ENCODE peak calls at places on chromosomes 11 and 22, in seven cellular contexts. G is fibroblast of the conjunctiva; J is stimulated activated CD4-positive, alpha-beta T cell treated with anti-CD3 and anti-CD28 coated beads, Interleukin-2, amount 100 ng/mL, for 48 hours; E is uterus; U is dermis microvascular lymphatic vessel endothelial cell; D is activated T-cell treated with anti-CD3 and anti-CD28 coated beads, Interleukin-2, amount 50 U/mL, for 1 hour; S is Ammon's horn. Y is an unnamed sample.

GRCh38 chr22:27237342-27237741 is 564.2 kb downstream of the MN1 start:
- DNase-seq in G (no peak), J (no peak), E (no peak), U (no peak), D (no peak), S (no peak), Y (no peak)

GRCh38 chr11:78465169-78465942 is 47.7 kb upstream of the GAB2 start:
- DNase-seq in G (no peak), J (no peak), E (no peak), U (no peak), D (peak), S (no peak), Y (no peak)

GRCh38 chr11:128548655-128549255 is 38.6 kb downstream of the ETS1 start:
- DNase-seq in G (no peak), J (no peak), E (peak), U (peak), D (peak), S (no peak), Y (peak)

GRCh38 chr22:22403771-22404170 is 104.8 kb downstream of the ZNF280B start:
- DNase-seq in G (no peak), J (no peak), E (no peak), U (no peak), D (no peak), S (no peak), Y (no peak)

GRCh38 chr11:8102296-8102915 is 21.4 kb downstream of the TUB start:
- DNase-seq in G (no peak), J (no peak), E (no peak), U (no peak), D (no peak), S (no peak), Y (no peak)

GRCh38 chr11:120063686-120064340 is 74.1 kb downstream of the TRIM29 start:
- DNase-seq in G (no peak), J (no peak), E (no peak), U (no peak), D (no peak), S (no peak), Y (no peak)

GRCh38 chr11:121478226-121478894 is 25.6 kb upstream of the SORL1-AS1 start:
- DNase-seq in G (no peak), J (no peak), E (no peak), U (no peak), D (no peak), S (no peak), Y (no peak)

GRCh38 chr11:67644042-67644441 is 4.5 kb upstream of the TBX10 start:
- DNase-seq in G (no peak), J (no peak), E (no peak), U (no peak), D (no peak), S (no peak), Y (peak)

GRCh38 chr11:110389946-110390345 is 39.8 kb upstream of the FDX1 start:
- DNase-seq in G (no peak), J (no peak), E (no peak), U (no peak), D (no peak), S (no peak), Y (no peak)

GRCh38 chr22:20001082-20001638 is 15.5 kb downstream of the ARVCF start:
- DNase-seq in G (no peak), J (no peak), E (no peak), U (no peak), D (no peak), S (no peak), Y (peak)

GRCh38 chr11:6586434-6587359 is 16.7 kb downstream of the RRP8 start:
- DNase-seq in G (no peak), J (no peak), E (no peak), U (no peak), D (no peak), S (peak), Y (no peak)

GRCh38 chr11:93740802-93741093 is 547 bp downstream of the TAF1D start:
- DNase-seq in G (peak), J (peak), E (peak), U (no peak), D (no peak), S (peak), Y (peak)

GRCh38 chr11:126927628-126928027 is 72.9 kb downstream of the KIRREL3 start:
- DNase-seq in G (no peak), J (no peak), E (no peak), U (no peak), D (no peak), S (no peak), Y (no peak)

GRCh38 chr22:37243402-37244113 is 511 bp downstream of the RAC2 start:
- DNase-seq in G (no peak), J (no peak), E (no peak), U (no peak), D (no peak), S (no peak), Y (no peak)

GRCh38 chr11:9266132-9266736 is 1.1 kb upstream of the DENND5A start:
- DNase-seq in G (no peak), J (no peak), E (no peak), U (no peak), D (no peak), S (no peak), Y (no peak)

GRCh38 chr22:19620742-19621371 is 93.4 kb upstream of the SEPTIN5 start:
- DNase-seq in G (no peak), J (no peak), E (no peak), U (peak), D (no peak), S (no peak), Y (no peak)

GRCh38 chr11:125262825-125263218 is 98.3 kb downstream of the PKNOX2 start:
- DNase-seq in G (no peak), J (no peak), E (no peak), U (no peak), D (no peak), S (peak), Y (no peak)

GRCh38 chr11:82907376-82907775 is 5.8 kb downstream of the DDIAS start:
- DNase-seq in G (no peak), J (no peak), E (no peak), U (no peak), D (no peak), S (no peak), Y (no peak)

GRCh38 chr22:29786026-29786425 is 18.9 kb downstream of the UQCR10 start:
- DNase-seq in G (no peak), J (no peak), E (no peak), U (no peak), D (no peak), S (no peak), Y (no peak)

GRCh38 chr11:45385423-45385822 is 99.3 kb upstream of the SYT13 start:
- DNase-seq in G (no peak), J (no peak), E (no peak), U (no peak), D (no peak), S (no peak), Y (no peak)

GRCh38 chr11:111606986-111607385 is 4.7 kb downstream of the SIK2 start:
- DNase-seq in G (no peak), J (no peak), E (no peak), U (no peak), D (no peak), S (no peak), Y (no peak)

GRCh38 chr11:62999156-62999555 is 14.4 kb upstream of the SLC22A6 start:
- DNase-seq in G (no peak), J (no peak), E (no peak), U (no peak), D (no peak), S (no peak), Y (no peak)

GRCh38 chr22:30226192-30226832 is 20.2 kb downstream of the LIF start:
- DNase-seq in G (no peak), J (no peak), E (no peak), U (no peak), D (no peak), S (no peak), Y (no peak)

GRCh38 chr11:102111787-102112653 is 1.8 kb downstream of the YAP1 start:
- DNase-seq in G (peak), J (no peak), E (peak), U (peak), D (peak), S (no peak), Y (no peak)

GRCh38 chr11:45801723-45802315 is 3.1 kb upstream of the SLC35C1 start:
- DNase-seq in G (no peak), J (no peak), E (no peak), U (no peak), D (no peak), S (no peak), Y (peak)

GRCh38 chr11:27319065-27319464 is 44.0 kb downstream of the CCDC34 start:
- DNase-seq in G (peak), J (no peak), E (no peak), U (no peak), D (no peak), S (no peak), Y (no peak)

GRCh38 chr22:17563936-17564391 is 666 bp downstream of the SLC25A18 start:
- DNase-seq in G (peak), J (no peak), E (peak), U (no peak), D (no peak), S (peak), Y (no peak)

GRCh38 chr11:77801477-77801876 is 19.0 kb downstream of the RSF1 start:
- DNase-seq in G (no peak), J (no peak), E (no peak), U (no peak), D (no peak), S (no peak), Y (no peak)

GRCh38 chr11:67572747-67573419 is 10.7 kb upstream of the GSTP1 start:
- DNase-seq in G (peak), J (no peak), E (no peak), U (peak), D (peak), S (peak), Y (peak)

GRCh38 chr11:64817476-64817875 is 7.1 kb upstream of the MEN1 start:
- DNase-seq in G (no peak), J (no peak), E (no peak), U (no peak), D (no peak), S (no peak), Y (no peak)

GRCh38 chr11:73395297-73396208 is 19.4 kb downstream of the RELT start:
- DNase-seq in G (no peak), J (no peak), E (no peak), U (no peak), D (no peak), S (no peak), Y (no peak)

GRCh38 chr11:115566185-115566765 is 62.1 kb upstream of the CADM1 start:
- DNase-seq in G (no peak), J (no peak), E (no peak), U (no peak), D (no peak), S (no peak), Y (no peak)

GRCh38 chr22:22710719-22711531 is 66.5 kb downstream of the GGTLC2 start:
- DNase-seq in G (no peak), J (peak), E (peak), U (peak), D (peak), S (peak), Y (no peak)

GRCh38 chr11:96894587-96894986 is 504.8 kb downstream of the JRKL start:
- DNase-seq in G (no peak), J (no peak), E (no peak), U (no peak), D (no peak), S (no peak), Y (no peak)

GRCh38 chr11:43870981-43871550 is 9.6 kb upstream of the ALKBH3 start:
- DNase-seq in G (no peak), J (no peak), E (no peak), U (no peak), D (no peak), S (peak), Y (no peak)

GRCh38 chr22:23306438-23306921 is 126.2 kb downstream of the BCR start:
- DNase-seq in G (no peak), J (no peak), E (peak), U (no peak), D (no peak), S (no peak), Y (no peak)

GRCh38 chr22:25666308-25666707 is 75.7 kb upstream of the MYO18B start:
- DNase-seq in G (no peak), J (no peak), E (peak), U (no peak), D (no peak), S (no peak), Y (peak)

GRCh38 chr11:64876835-64877341 is 1.5 kb downstream of the EHD1 start:
- DNase-seq in G (no peak), J (no peak), E (no peak), U (no peak), D (no peak), S (no peak), Y (no peak)